ENCODE peak calls at places on chromosomes 4 and X, in five cellular contexts. B is left ventricle myocardium inferior; U is hepatocyte; O is endothelial cell of umbilical vein; X is CD8-positive, alpha-beta memory T cell. Q is an unnamed sample.

GRCh38 chr4:93891244-93891643 is 62.7 kb downstream of the ATOH1 start:
- DNase-seq in B (no peak), U (no peak), O (no peak), X (no peak), Q (no peak)

GRCh38 chr4:32000846-32001488 is 1280.8 kb downstream of the PCDH7 start:
- DNase-seq in B (no peak), U (no peak), O (no peak), X (no peak), Q (no peak)

GRCh38 chr4:108743021-108743420 is 19.8 kb downstream of the ETNPPL start:
- DNase-seq in B (no peak), U (no peak), O (no peak), X (no peak), Q (no peak)

GRCh38 chrX:102957751-102958150 is 20.7 kb downstream of the RAB40AL start:
- DNase-seq in B (no peak), U (no peak), O (no peak), X (no peak), Q (no peak)

GRCh38 chr4:110196871-110197420 is 1.5 kb downstream of the ELOVL6 start:
- DNase-seq in B (no peak), U (no peak), O (peak; percentile 55), X (peak; percentile 64), Q (peak; percentile 5)

GRCh38 chr4:152106113-152106763 is 345.4 kb upstream of the GATB start:
- DNase-seq in B (peak; percentile 61), U (peak; percentile 90), O (peak; percentile 96), X (no peak), Q (peak; percentile 49)

GRCh38 chr4:647481-647880 is 22.1 kb downstream of the PDE6B start:
- DNase-seq in B (no peak), U (no peak), O (no peak), X (no peak), Q (no peak)

GRCh38 chr4:41887322-41887721 is 47.9 kb upstream of the TMEM33 start:
- DNase-seq in B (no peak), U (no peak), O (no peak), X (no peak), Q (no peak)

GRCh38 chrX:112819013-112819635 is 21.5 kb downstream of the AMOT start:
- DNase-seq in B (no peak), U (peak; percentile 30), O (no peak), X (no peak), Q (no peak)

GRCh38 chr4:4990857-4991540 is 28.3 kb downstream of the CYTL1 start:
- DNase-seq in B (peak; percentile 72), U (peak; percentile 68), O (no peak), X (no peak), Q (peak; percentile 16)

GRCh38 chr4:137614491-137614890 is 82.2 kb upstream of the PCDH18 start:
- DNase-seq in B (no peak), U (no peak), O (no peak), X (no peak), Q (no peak)

GRCh38 chrX:151796576-151796975 is 62.0 kb downstream of the CNGA2 start:
- DNase-seq in B (no peak), U (no peak), O (no peak), X (no peak), Q (no peak)

GRCh38 chr4:139860435-139861024 is 194.9 kb downstream of the MGST2 start:
- DNase-seq in B (no peak), U (no peak), O (no peak), X (no peak), Q (no peak)

GRCh38 chr4:3302164-3302785 is 9.5 kb downstream of the RGS12 start:
- DNase-seq in B (no peak), U (no peak), O (peak; percentile 74), X (peak; percentile 97), Q (no peak)

GRCh38 chr4:134426821-134427220 is 225.2 kb upstream of the PABPC4L start:
- DNase-seq in B (no peak), U (no peak), O (no peak), X (no peak), Q (no peak)

GRCh38 chr4:184764601-184765000 is 30.7 kb upstream of the CENPU start:
- DNase-seq in B (no peak), U (no peak), O (no peak), X (no peak), Q (no peak)

GRCh38 chr4:7697326-7697725 is 242.3 kb downstream of the AFAP1 start:
- DNase-seq in B (peak; percentile 28), U (no peak), O (no peak), X (no peak), Q (no peak)

GRCh38 chr4:172707622-172708021 is 461.0 kb upstream of the GALNT7 start:
- DNase-seq in B (no peak), U (peak; percentile 9), O (no peak), X (no peak), Q (no peak)

GRCh38 chr4:71231753-71232420 is 106.9 kb upstream of the SLC4A4 start:
- DNase-seq in B (no peak), U (no peak), O (no peak), X (no peak), Q (no peak)

GRCh38 chr4:159927781-159928180 is 824.9 kb downstream of the RAPGEF2 start:
- DNase-seq in B (no peak), U (no peak), O (no peak), X (no peak), Q (no peak)

GRCh38 chrX:2705036-2705435 is 13.9 kb downstream of the CD99 start:
- DNase-seq in B (peak; percentile 61), U (no peak), O (peak; percentile 65), X (no peak), Q (peak; percentile 66)

GRCh38 chr4:111136438-111136837 is 513.6 kb upstream of the PITX2 start:
- DNase-seq in B (no peak), U (no peak), O (peak; percentile 19), X (no peak), Q (no peak)

GRCh38 chr4:13891544-13891939 is 264.0 kb upstream of the BOD1L1 start:
- DNase-seq in B (no peak), U (no peak), O (no peak), X (no peak), Q (no peak)

DNA sequence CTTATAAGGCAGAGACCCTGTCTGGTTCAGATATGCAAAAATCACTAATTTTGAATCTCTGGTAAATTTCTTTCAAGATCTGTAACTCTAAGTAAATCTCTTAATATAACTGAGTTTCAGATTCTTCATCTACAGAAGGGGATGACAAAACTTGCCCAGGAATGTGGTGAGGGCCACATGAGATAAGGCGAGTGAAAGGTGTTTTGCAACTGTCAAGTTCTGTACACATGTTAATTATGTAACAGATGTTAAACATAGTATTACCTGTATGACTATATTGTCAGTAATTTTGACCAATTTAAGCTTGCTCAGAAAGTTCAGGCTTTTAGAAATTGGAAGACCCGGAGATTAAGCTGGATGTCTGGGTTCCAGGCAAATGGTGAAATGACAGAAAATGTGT is 549 bp upstream of the GLRB start:
- DNase-seq in B (no peak), U (no peak), O (no peak), X (no peak), Q (no peak)
- H3K4me3 ChIP-seq in B (peak overlapping the region; percentile 73), U (peak overlapping the region; percentile 85), O (no peak overlapping the region), X (no peak overlapping the region), Q (peak overlapping the region; percentile 74)

GRCh38 chrX:106898462-106898861 is 4.7 kb downstream of the RIPPLY1 start:
- DNase-seq in B (no peak), U (peak; percentile 56), O (peak; percentile 63), X (peak; percentile 18), Q (no peak)
- H3K4me1 ChIP-seq in B (no peaks in the 10 kb centered on the region), U (no peaks in the 10 kb centered on the region), O (peaks cover 16% of the 10 kb centered on the region), X (no peaks in the 10 kb centered on the region), Q (peaks cover 8% of the 10 kb centered on the region)

DNA sequence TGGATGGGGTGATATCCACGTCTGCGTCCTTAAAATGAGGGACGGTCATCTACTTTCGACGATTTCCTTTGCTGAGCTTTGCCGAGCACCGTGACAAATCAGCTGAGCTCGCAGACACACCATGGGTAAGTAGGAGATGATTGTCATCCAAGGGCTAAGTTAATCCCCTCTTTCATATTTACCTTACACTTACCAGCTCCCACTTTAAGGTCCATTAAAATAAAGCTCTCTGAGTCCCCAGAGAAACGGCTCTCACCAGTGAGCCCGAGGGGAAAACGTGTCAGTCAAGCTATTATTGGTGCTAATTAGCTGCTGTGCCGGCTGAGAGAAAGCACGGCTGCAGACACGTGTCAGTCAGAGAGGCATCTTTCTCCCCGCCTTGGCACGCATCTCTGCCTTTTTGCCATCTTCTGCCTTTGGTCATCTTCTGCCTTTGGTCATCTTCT is 72.2 kb downstream of the CRLF2 start:
- DNase-seq in B (no peak), U (no peak), O (no peak), X (no peak), Q (no peak)
- H3K4me3 ChIP-seq in B (no peak overlapping the region), U (no peak overlapping the region), O (no peak overlapping the region), X (no peak overlapping the region), Q (no peak overlapping the region)

GRCh38 chr4:165714650-165715049 is 158.4 kb upstream of the TLL1 start:
- DNase-seq in B (no peak), U (no peak), O (no peak), X (no peak), Q (no peak)

GRCh38 chr4:165718660-165719059 is 154.4 kb upstream of the TLL1 start:
- DNase-seq in B (no peak), U (no peak), O (no peak), X (no peak), Q (no peak)

GRCh38 chr4:165715989-165716388 is 157.0 kb upstream of the TLL1 start:
- DNase-seq in B (no peak), U (no peak), O (no peak), X (no peak), Q (no peak)

GRCh38 chr4:165715211-165715610 is 157.8 kb upstream of the TLL1 start:
- DNase-seq in B (no peak), U (no peak), O (no peak), X (no peak), Q (no peak)

DNA sequence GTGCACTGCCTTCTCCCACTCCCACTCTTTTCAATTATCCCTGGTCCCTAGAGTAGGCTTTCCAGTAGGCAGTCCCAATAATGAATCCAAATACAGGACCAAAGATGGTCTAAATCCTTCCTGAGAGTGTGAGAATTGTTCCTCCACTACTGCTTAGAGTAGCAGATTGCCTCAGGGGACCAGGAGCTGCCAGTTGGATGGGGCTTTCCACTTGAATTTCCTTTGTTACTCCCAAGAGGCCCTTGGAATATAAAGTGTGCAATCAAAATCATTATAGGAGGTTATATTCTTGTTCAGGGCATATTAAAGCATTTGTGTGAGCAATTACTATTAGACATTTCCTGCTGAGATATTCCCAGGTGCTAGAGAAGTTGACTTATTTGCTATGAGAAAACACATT is 156.6 kb upstream of the TLL1 start:
- DNase-seq in B (no peak), U (no peak), O (no peak), X (no peak), Q (no peak)
- H3K4me1 ChIP-seq in B (peaks cover 8% of the 10 kb centered on the region), U (no peaks in the 10 kb centered on the region), O (peaks cover 2% of the 10 kb centered on the region), X (no peaks in the 10 kb centered on the region), Q (no peaks in the 10 kb centered on the region)

GRCh38 chrX:135295944-135296305 is 13.4 kb upstream of the ETDC start:
- DNase-seq in B (no peak), U (no peak), O (no peak), X (no peak), Q (no peak)
- H3K4me3 ChIP-seq in B (peak overlapping the region; percentile 51), U (no peak overlapping the region), O (no peak overlapping the region), X (peak overlapping the region; percentile 86), Q (no peak overlapping the region)

GRCh38 chr4:186687263-186687662 is 36.4 kb downstream of the FAT1 start:
- DNase-seq in B (no peak), U (no peak), O (no peak), X (no peak), Q (no peak)
- H3K4me1 ChIP-seq in B (peaks cover 72% of the 10 kb centered on the region), U (peaks cover 37% of the 10 kb centered on the region), O (no peaks in the 10 kb centered on the region), X (no peaks in the 10 kb centered on the region), Q (no peaks in the 10 kb centered on the region)